ENCODE peak calls at places on chromosomes 16 and 17, in five cellular contexts. U is suprapubic skin, H is upper lobe of left lung, L is tibial nerve, C is kidney. F is an unnamed sample. For H3K36me3 and H3K9me3, the result is how much of the 10 kb centered on the place peaks cover.

GRCh38 chr17:81164464-81165245 is 652 bp upstream of the PVALEF start:
- DNase-seq in U (no peak), H (peak), L (no peak), C (no peak), F (no peak)

GRCh38 chr17:61425682-61426481 is 26.2 kb downstream of the TBX2 start:
- DNase-seq in U (no peak), H (no peak), L (no peak), C (no peak), F (no peak)

GRCh38 chr17:1484060-1484535 is 8.4 kb downstream of the MYO1C start:
- DNase-seq in U (peak), H (peak), L (no peak), C (peak), F (no peak)

GRCh38 chr16:22098538-22099255 is 6.4 kb downstream of the VWA3A start:
- DNase-seq in U (no peak), H (no peak), L (no peak), C (no peak), F (no peak)

GRCh38 chr16:58225965-58226602 is 28.2 kb upstream of the CSNK2A2 start:
- DNase-seq in U (no peak), H (no peak), L (no peak), C (no peak), F (no peak)

GRCh38 chr16:57563487-57563750 is 21.0 kb downstream of the ADGRG5 start:
- DNase-seq in U (no peak), H (peak), L (no peak), C (no peak), F (no peak)

GRCh38 chr17:38825762-38826247 is 684 bp upstream of the CWC25 start:
- DNase-seq in U (no peak), H (no peak), L (no peak), C (no peak), F (no peak)

GRCh38 chr16:89784409-89784808 is 32.0 kb downstream of the FANCA start:
- DNase-seq in U (no peak), H (no peak), L (no peak), C (no peak), F (peak)

GRCh38 chr17:75418523-75419050 is 13.1 kb upstream of the GRB2 start:
- DNase-seq in U (no peak), H (no peak), L (no peak), C (no peak), F (no peak)

GRCh38 chr17:40617678-40618240 is 29.9 kb downstream of the SMARCE1 start:
- DNase-seq in U (no peak), H (peak), L (no peak), C (no peak), F (no peak)

GRCh38 chr17:64661731-64661980 is 451 bp downstream of the SMURF2 start:
- DNase-seq in U (peak), H (no peak), L (peak), C (peak), F (no peak)

GRCh38 chr17:78365561-78366108 is 5.8 kb upstream of the SOCS3 start:
- DNase-seq in U (peak), H (no peak), L (no peak), C (peak), F (no peak)

GRCh38 chr17:21272250-21272649 is 12.3 kb upstream of the MAP2K3 start:
- DNase-seq in U (no peak), H (no peak), L (no peak), C (no peak), F (no peak)

GRCh38 chr17:42969006-42969581 is 4.8 kb upstream of the AARSD1 start:
- DNase-seq in U (no peak), H (no peak), L (no peak), C (no peak), F (no peak)

GRCh38 chr17:69884361-69884760 is 190.7 kb upstream of the KCNJ16 start:
- DNase-seq in U (no peak), H (no peak), L (no peak), C (no peak), F (no peak)

GRCh38 chr16:82936941-82937551 is 310.3 kb downstream of the CDH13 start:
- DNase-seq in U (no peak), H (no peak), L (no peak), C (no peak), F (no peak)

GRCh38 chr16:75420987-75421819 is 12.1 kb downstream of the CFDP1 start:
- DNase-seq in U (peak), H (no peak), L (peak), C (peak), F (no peak)

GRCh38 chr17:74049167-74049797 is 154.2 kb upstream of the RPL38 start:
- DNase-seq in U (no peak), H (no peak), L (no peak), C (no peak), F (no peak)

GRCh38 chr16:3590736-3591435 is 13.7 kb upstream of the NLRC3 start:
- DNase-seq in U (no peak), H (no peak), L (no peak), C (peak), F (no peak)

GRCh38 chr16:80948886-80949502 is 57.7 kb downstream of the CMC2 start:
- DNase-seq in U (no peak), H (no peak), L (no peak), C (no peak), F (no peak)

GRCh38 chr17:58020401-58020800 is 13.4 kb upstream of the SRSF1 start:
- DNase-seq in U (no peak), H (no peak), L (no peak), C (no peak), F (no peak)

GRCh38 chr16:53220585-53220984 is 165.8 kb downstream of the CHD9 start:
- DNase-seq in U (no peak), H (no peak), L (no peak), C (no peak), F (peak)

GRCh38 chr17:57294629-57295501 is 38.5 kb downstream of the MSI2 start:
- DNase-seq in U (no peak), H (no peak), L (no peak), C (no peak), F (no peak)

GRCh38 chr17:50347894-50348291 is 2.0 kb downstream of the XYLT2 start:
- DNase-seq in U (no peak), H (no peak), L (no peak), C (no peak), F (no peak)

GRCh38 chr17:12964840-12965239 is 53.0 kb downstream of the ELAC2 start:
- DNase-seq in U (no peak), H (no peak), L (no peak), C (no peak), F (no peak)

GRCh38 chr17:18246880-18247612 is 11.5 kb downstream of the FLII start:
- DNase-seq in U (peak), H (peak), L (peak), C (peak), F (no peak)

GRCh38 chr17:82835766-82836512 is 3.9 kb downstream of the ZNF750 start:
- DNase-seq in U (no peak), H (no peak), L (no peak), C (peak), F (no peak)

GRCh38 chr16:23504453-23505179 is 5.7 kb downstream of the GGA2 start:
- DNase-seq in U (peak), H (peak), L (no peak), C (peak), F (peak)

GRCh38 chr16:23505180-23505665 is 5.1 kb downstream of the GGA2 start:
- DNase-seq in U (no peak), H (no peak), L (no peak), C (peak), F (no peak)

GRCh38 chr16:23505942-23506605 is 4.2 kb downstream of the GGA2 start:
- DNase-seq in U (no peak), H (no peak), L (no peak), C (peak), F (no peak)

GRCh38 chr16:23502466-23502865 is 7.8 kb downstream of the GGA2 start:
- DNase-seq in U (no peak), H (no peak), L (no peak), C (no peak), F (no peak)

DNA sequence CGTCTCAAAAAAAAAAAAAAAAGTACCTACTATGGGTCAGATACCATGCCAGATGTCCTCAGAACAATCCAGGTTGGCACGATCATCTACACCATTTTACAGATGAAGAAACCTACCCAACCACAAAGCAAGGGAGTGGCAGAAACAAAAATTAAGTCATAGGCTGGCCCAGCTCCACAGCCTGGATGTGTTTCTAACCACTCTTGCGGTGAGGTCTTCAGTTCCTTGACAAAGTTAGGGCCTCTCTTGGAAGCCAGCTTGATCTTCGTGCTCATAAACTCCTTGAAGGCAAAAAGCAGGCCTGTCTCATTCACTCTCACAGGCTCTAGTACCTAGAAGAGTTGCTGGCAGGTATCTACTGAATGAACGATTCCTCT is 6.2 kb downstream of the GGA2 start:
- DNase-seq in U (peak), H (no peak), L (no peak), C (peak), F (peak)
- H3K36me3 ChIP-seq in U (under half), H (under half), L (under half), C (under half), F (under half)

DNA sequence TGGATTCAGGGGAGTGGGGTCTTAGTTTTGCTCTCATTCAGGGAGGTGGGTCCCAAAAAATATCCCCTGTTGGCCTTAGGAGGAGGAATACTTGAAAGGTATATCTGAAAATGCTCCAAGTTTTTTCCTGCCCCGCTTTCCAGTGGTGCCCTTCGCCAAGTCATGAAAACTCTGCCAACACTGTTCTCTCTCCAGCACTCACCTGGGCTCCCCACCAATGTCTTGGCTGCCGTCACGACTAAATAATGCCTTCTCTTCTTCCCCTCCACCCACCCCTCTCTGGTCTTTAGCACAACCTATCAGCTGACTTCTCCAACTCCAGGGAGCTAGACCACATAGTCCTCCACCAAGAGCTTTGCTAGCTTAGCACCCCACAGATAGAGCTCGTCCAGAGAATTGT is 30.6 kb downstream of the ZFHX3 start:
- DNase-seq in U (peak), H (no peak), L (no peak), C (no peak), F (no peak)
- H3K27ac ChIP-seq in U (no peak), H (no peak), L (no peak), C (no peak), F (no peak)

GRCh38 chr17:5097101-5097834 is 14.4 kb downstream of the ZNF232 start:
- DNase-seq in U (peak), H (peak), L (no peak), C (peak), F (no peak)

GRCh38 chr17:5100832-5101231 is 10.8 kb downstream of the ZNF232 start:
- DNase-seq in U (peak), H (no peak), L (no peak), C (no peak), F (no peak)

GRCh38 chr17:5099271-5099670 is 12.4 kb downstream of the ZNF232 start:
- DNase-seq in U (peak), H (no peak), L (no peak), C (no peak), F (no peak)
- H3K9me3 ChIP-seq in U (under half), H (under half), L (under half), C (under half), F (under half)

GRCh38 chr16:66240996-66241395 is 125.5 kb upstream of the CDH5 start:
- DNase-seq in U (no peak), H (no peak), L (no peak), C (no peak), F (no peak)

GRCh38 chr16:66240088-66240487 is 126.4 kb upstream of the CDH5 start:
- DNase-seq in U (no peak), H (no peak), L (no peak), C (no peak), F (no peak)

GRCh38 chr16:66242672-66243071 is 123.8 kb upstream of the CDH5 start:
- DNase-seq in U (no peak), H (no peak), L (no peak), C (no peak), F (no peak)

GRCh38 chr16:66238696-66239095 is 127.8 kb upstream of the CDH5 start:
- DNase-seq in U (no peak), H (no peak), L (no peak), C (no peak), F (no peak)

GRCh38 chr16:66240565-66240964 is 125.9 kb upstream of the CDH5 start:
- DNase-seq in U (no peak), H (no peak), L (no peak), C (no peak), F (no peak)
- H3K36me3 ChIP-seq in U (under half), H (under half), L (under half), C (under half), F (under half)

GRCh38 chr16:88374736-88375135 is 8.0 kb upstream of the ZNF469 start:
- DNase-seq in U (no peak), H (no peak), L (no peak), C (peak), F (no peak)

GRCh38 chr16:88377961-88378360 is 4.8 kb upstream of the ZNF469 start:
- DNase-seq in U (no peak), H (peak), L (no peak), C (peak), F (no peak)

GRCh38 chr16:88376835-88377726 is 5.7 kb upstream of the ZNF469 start:
- DNase-seq in U (no peak), H (peak), L (no peak), C (peak), F (no peak)

GRCh38 chr16:88375236-88376052 is 7.3 kb upstream of the ZNF469 start:
- DNase-seq in U (no peak), H (peak), L (no peak), C (peak), F (no peak)

DNA sequence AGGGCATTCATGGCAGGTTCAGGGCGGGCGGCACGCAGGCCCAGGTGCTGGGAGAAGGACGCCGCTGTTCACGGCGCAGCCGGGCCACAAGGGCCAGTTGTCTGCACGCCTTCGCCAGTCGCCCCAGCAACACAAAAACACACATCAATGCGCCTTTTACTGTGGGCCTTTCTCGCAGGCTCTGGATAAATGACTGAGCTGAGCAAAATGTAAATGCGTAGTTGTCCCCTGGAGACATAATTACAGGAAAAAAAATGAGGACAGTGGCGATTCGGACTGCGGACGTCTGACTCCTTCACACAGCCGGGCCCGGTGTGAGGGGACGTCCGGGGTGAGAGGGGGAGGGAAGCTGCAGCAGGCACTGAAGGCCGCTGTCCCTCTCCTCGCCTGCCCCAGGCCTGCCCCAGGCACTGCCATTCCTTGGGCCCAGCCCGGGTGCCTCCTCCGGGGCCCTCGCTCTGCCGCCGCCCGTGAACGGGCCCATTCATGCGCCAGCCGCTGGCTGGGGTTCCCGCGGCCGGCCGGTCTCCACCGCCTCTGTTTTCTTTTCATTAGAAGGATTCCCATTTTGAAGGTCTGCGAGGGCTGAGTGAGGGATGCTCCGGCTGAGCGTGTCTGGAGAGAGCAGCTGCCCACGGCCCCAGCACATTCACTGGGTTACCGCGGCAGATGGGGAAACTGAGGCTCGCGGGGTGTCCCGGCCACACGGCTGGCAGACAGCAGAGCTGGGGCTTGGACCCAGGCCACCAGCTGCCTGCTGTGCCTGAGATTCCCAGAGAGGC is 6.5 kb upstream of the ZNF469 start:
- DNase-seq in U (no peak), H (peak), L (no peak), C (peak), F (no peak)
- H3K27ac ChIP-seq in U (no peak), H (no peak), L (peak), C (no peak), F (no peak)

DNA sequence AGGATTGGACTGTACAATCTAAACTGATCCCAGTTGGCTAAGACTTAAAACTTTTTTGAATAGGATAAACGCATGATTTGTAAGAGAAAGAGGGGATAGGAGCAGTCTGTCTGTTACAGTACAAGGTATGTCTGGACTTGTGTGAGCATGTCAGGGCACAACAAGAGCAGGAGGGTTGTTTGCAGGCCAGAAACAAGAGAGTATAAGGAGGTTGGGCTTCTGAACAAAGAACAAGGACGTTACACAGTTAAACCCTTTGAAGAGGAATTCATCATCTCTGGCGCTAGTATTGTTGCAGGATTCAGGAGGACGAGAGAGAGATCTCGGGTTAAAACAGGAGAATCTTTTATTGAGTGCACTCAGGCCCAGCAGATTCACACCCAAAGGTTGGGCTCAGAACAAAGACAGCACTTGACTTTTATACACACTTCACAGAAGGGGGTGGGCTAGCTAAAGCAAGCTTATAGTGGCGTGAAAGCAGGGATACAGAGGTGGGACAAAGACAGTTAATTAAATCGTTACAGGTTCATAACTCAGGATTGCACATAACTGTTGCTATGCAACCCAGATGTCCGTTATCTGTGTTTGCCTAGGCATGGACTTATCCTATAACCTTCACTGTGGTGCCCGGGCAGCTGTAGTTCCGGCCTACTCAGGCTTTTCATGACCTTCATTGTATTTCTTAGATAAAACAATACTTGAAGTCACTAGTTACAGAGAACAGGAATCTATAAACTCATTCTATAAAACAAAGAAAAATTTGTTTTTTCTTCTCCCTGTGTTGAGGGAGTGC is 34.4 kb downstream of the SEC14L1 start:
- DNase-seq in U (no peak), H (no peak), L (no peak), C (no peak), F (no peak)
- H3K9me3 ChIP-seq in U (under half), H (under half), L (under half), C (under half), F (under half)

GRCh38 chr16:68298312-68298711 is 12.4 kb downstream of the SLC7A6OS start:
- DNase-seq in U (no peak), H (no peak), L (no peak), C (no peak), F (no peak)
- H3K36me3 ChIP-seq in U (half or more), H (half or more), L (under half), C (half or more), F (half or more)

GRCh38 chr16:67448580-67448979 is 17.7 kb downstream of the HSD11B2 start:
- DNase-seq in U (no peak), H (no peak), L (no peak), C (no peak), F (no peak)
- H3K27ac ChIP-seq in U (no peak), H (no peak), L (no peak), C (peak), F (no peak)

DNA sequence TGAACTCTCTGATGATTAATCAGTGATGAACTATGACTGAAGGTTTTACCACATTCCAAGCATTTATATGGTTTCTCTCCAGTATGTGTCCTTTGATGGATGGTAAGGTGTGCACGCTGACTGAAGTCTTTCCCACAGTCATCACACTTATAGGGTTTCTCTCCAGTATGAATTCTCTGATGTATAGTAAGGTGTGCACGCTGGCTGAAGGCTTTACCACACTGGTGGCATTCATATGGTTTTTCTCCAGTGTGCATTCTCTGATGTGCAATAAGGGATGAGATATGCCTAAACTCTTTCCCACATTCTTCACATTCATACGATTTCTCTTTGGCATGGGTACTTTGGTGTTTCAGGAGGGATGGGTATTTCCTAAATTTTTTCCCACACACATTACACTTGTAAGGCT is 16.4 kb downstream of the ZNF287 start:
- DNase-seq in U (no peak), H (no peak), L (no peak), C (no peak), F (no peak)
- H3K9me3 ChIP-seq in U (half or more), H (half or more), L (under half), C (half or more), F (under half)

F was measured in CD8-positive, alpha-beta memory T cell.